ENCODE peak calls at places on chromosomes 5 and 9, in seven cellular contexts. X is IMR-90, T is psoas muscle, I is cardiac muscle cell, F is lung, L is BJ, S is bronchial epithelial cell. W is an unnamed sample.

GRCh38 chr9:33024966-33025571 is at the start of gene DNAJA1:
- DNase-seq in X (peak; percentile 91), T (peak; percentile 94), I (peak; percentile 97), F (peak; percentile 93), L (peak; percentile 52), S (peak; percentile 73), W (peak; percentile 97)

GRCh38 chr5:65326912-65327311 is 154.8 kb downstream of the ADAMTS6 start:
- DNase-seq in X (peak; percentile 69), T (no peak), I (peak; percentile 27), F (no peak), L (peak; percentile 20), S (no peak), W (no peak)

GRCh38 chr9:133506653-133507038 is 18.1 kb downstream of the MYMK start:
- DNase-seq in X (peak; percentile 89), T (peak; percentile 80), I (peak; percentile 92), F (no peak), L (peak; percentile 52), S (no peak), W (no peak)

GRCh38 chr5:121691478-121691877 is 160.2 kb upstream of the FTMT start:
- DNase-seq in X (no peak), T (no peak), I (peak; percentile 35), F (peak; percentile 35), L (no peak), S (no peak), W (no peak)

GRCh38 chr9:18189876-18190670 is 283.9 kb upstream of the ADAMTSL1 start:
- DNase-seq in X (peak; percentile 38), T (no peak), I (no peak), F (no peak), L (no peak), S (peak; percentile 42), W (no peak)

GRCh38 chr9:18238254-18238653 is 235.7 kb upstream of the ADAMTSL1 start:
- DNase-seq in X (peak; percentile 71), T (no peak), I (peak; percentile 79), F (no peak), L (no peak), S (peak; percentile 96), W (no peak)

GRCh38 chr5:172410839-172411238 is 43.5 kb downstream of the SH3PXD2B start:
- DNase-seq in X (peak; percentile 52), T (no peak), I (peak; percentile 34), F (no peak), L (peak; percentile 90), S (no peak), W (no peak)

GRCh38 chr5:97065475-97065874 is 76.9 kb downstream of the LIX1 start:
- DNase-seq in X (no peak), T (no peak), I (no peak), F (no peak), L (no peak), S (peak; percentile 27), W (no peak)

GRCh38 chr9:109064963-109065701 is 51.8 kb upstream of the CTNNAL1 start:
- DNase-seq in X (peak; percentile 54), T (no peak), I (no peak), F (no peak), L (peak; percentile 13), S (peak; percentile 90), W (no peak)

GRCh38 chr5:96709152-96709821 is 47.1 kb downstream of the CAST start:
- DNase-seq in X (peak; percentile 90), T (no peak), I (peak; percentile 70), F (no peak), L (peak; percentile 48), S (peak; percentile 92), W (no peak)

GRCh38 chr9:19481471-19481870 is 72.7 kb downstream of the ACER2 start:
- DNase-seq in X (no peak), T (no peak), I (peak; percentile 45), F (no peak), L (no peak), S (no peak), W (no peak)

GRCh38 chr9:88741335-88741734 is 206.4 kb downstream of the NXNL2 start:
- DNase-seq in X (no peak), T (no peak), I (no peak), F (no peak), L (no peak), S (no peak), W (no peak)

GRCh38 chr5:81204205-81204604 is 28.9 kb upstream of the CKMT2 start:
- DNase-seq in X (no peak), T (no peak), I (no peak), F (no peak), L (no peak), S (no peak), W (no peak)

GRCh38 chr5:2219149-2219776 is 336.5 kb upstream of the IRX4 start:
- DNase-seq in X (no peak), T (no peak), I (no peak), F (no peak), L (no peak), S (no peak), W (no peak)

GRCh38 chr5:180646289-180646962 is 3.0 kb downstream of the FLT4 start:
- DNase-seq in X (no peak), T (no peak), I (no peak), F (no peak), L (no peak), S (no peak), W (no peak)

GRCh38 chr5:171840066-171840465 is 54.4 kb downstream of the SMIM23 start:
- DNase-seq in X (no peak), T (no peak), I (no peak), F (no peak), L (no peak), S (no peak), W (no peak)

GRCh38 chr5:14445581-14446290 is 135.9 kb upstream of the OTULINL start:
- DNase-seq in X (no peak), T (no peak), I (peak; percentile 76), F (no peak), L (no peak), S (no peak), W (no peak)

GRCh38 chr9:110255064-110255416 is 1.3 kb downstream of the TXN start:
- DNase-seq in X (no peak), T (no peak), I (no peak), F (no peak), L (no peak), S (no peak), W (peak; percentile 53)

GRCh38 chr5:78601622-78602314 is 46.8 kb downstream of the LHFPL2 start:
- DNase-seq in X (peak; percentile 80), T (no peak), I (no peak), F (no peak), L (no peak), S (no peak), W (no peak)

GRCh38 chr9:24504521-24504920 is 41.2 kb downstream of the IZUMO3 start:
- DNase-seq in X (no peak), T (no peak), I (no peak), F (no peak), L (no peak), S (no peak), W (no peak)

GRCh38 chr9:89978185-89978584 is 373.4 kb downstream of the GADD45G start:
- DNase-seq in X (peak; percentile 21), T (no peak), I (peak; percentile 23), F (no peak), L (no peak), S (peak; percentile 38), W (no peak)

GRCh38 chr9:133584559-133585476 is 24.4 kb downstream of the FAM163B start:
- DNase-seq in X (no peak), T (no peak), I (peak; percentile 57), F (no peak), L (no peak), S (no peak), W (no peak)

GRCh38 chr9:115008536-115008935 is 78.1 kb upstream of the TNFSF8 start:
- DNase-seq in X (peak; percentile 94), T (no peak), I (peak; percentile 80), F (no peak), L (peak; percentile 52), S (peak; percentile 89), W (no peak)

GRCh38 chr5:77957-78804 is 13.8 kb upstream of the PLEKHG4B start:
- DNase-seq in X (peak; percentile 24), T (no peak), I (peak; percentile 20), F (no peak), L (peak; percentile 55), S (peak; percentile 38), W (no peak)
- TF ChIP-seq CTCF in X (peak; percentile 45), T (peak; percentile 29), I (peak; percentile 35), F (no peak), L (peak; percentile 71), S (peak; percentile 73), W (no peak)

GRCh38 chr9:76107487-76107886 is 217.0 kb downstream of the PCSK5 start:
- DNase-seq in X (no peak), T (no peak), I (peak; percentile 17), F (no peak), L (peak; percentile 8), S (no peak), W (no peak)
- H3K27me3 ChIP-seq in X (no peaks in the 10 kb centered on the region), T (no peaks in the 10 kb centered on the region), I (no peaks in the 10 kb centered on the region), F (no peaks in the 10 kb centered on the region), L (no peaks in the 10 kb centered on the region), S (no peaks in the 10 kb centered on the region), W (no peaks in the 10 kb centered on the region)

DNA sequence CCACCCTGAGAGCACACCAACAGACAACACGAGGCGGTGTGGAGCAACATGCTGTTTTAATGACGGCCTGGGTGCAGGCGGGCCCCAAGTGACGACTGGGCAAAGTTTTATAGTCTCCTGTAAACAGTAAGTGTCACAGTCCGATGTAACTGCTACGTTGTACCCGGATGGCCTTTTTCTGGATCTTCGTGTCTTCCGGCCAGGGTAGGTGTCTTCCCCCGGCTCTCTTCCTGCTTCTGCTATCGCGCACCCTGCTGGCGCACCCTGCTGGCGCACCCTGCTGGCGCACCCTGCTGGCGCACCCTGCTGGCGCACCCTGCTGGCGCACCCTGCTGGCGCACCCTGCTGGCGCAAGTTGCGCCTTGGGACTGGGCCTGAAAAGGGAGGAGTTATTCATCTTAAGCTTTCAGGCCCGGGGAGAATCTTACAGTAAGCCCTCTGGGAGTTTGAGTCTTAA is 143.0 kb upstream of the TARS1 start:
- DNase-seq in X (no peak), T (no peak), I (no peak), F (no peak), L (no peak), S (no peak), W (no peak)
- TF ChIP-seq CTCF in X (peak; percentile 7), T (no peak), I (no peak), F (no peak), L (no peak), S (no peak), W (no peak)

GRCh38 chr9:113701741-113702422 is 174.2 kb upstream of the ZNF618 start:
- DNase-seq in X (no peak), T (no peak), I (no peak), F (no peak), L (no peak), S (no peak), W (no peak)

GRCh38 chr9:113707953-113708695 is 168.0 kb upstream of the ZNF618 start:
- DNase-seq in X (no peak), T (no peak), I (no peak), F (no peak), L (no peak), S (no peak), W (no peak)

GRCh38 chr9:113705306-113705937 is 170.7 kb upstream of the ZNF618 start:
- DNase-seq in X (no peak), T (no peak), I (no peak), F (no peak), L (no peak), S (no peak), W (no peak)

GRCh38 chr9:113705938-113706519 is 170.1 kb upstream of the ZNF618 start:
- DNase-seq in X (no peak), T (no peak), I (no peak), F (no peak), L (no peak), S (no peak), W (no peak)

GRCh38 chr9:113702423-113702755 is 173.7 kb upstream of the ZNF618 start:
- DNase-seq in X (no peak), T (no peak), I (no peak), F (no peak), L (no peak), S (no peak), W (no peak)
- H3K27me3 ChIP-seq in X (peaks cover 20% of the 10 kb centered on the region), T (peaks cover 2% of the 10 kb centered on the region), I (no peaks in the 10 kb centered on the region), F (no peaks in the 10 kb centered on the region), L (peaks cover 6% of the 10 kb centered on the region), S (no peaks in the 10 kb centered on the region), W (no peaks in the 10 kb centered on the region)

W was measured in Peyer's patch.